ENCODE peak calls at places on chromosome X, in five cellular contexts. One of them, this sample, is unnamed.
A peak's percentile ranks its signal among the peaks of the same experiment; 100 is the strongest.

GRCh38 chrX:42123369-42123768 is 200.0 kb upstream of the CASK start:
- DNase-seq in H9: no peak
- DNase-seq in mesenchymal stem cell: no peak
- DNase-seq in trophoblast cell: no peak
- DNase-seq in H1: no peak
- DNase-seq in this sample: no peak

GRCh38 chrX:38558681-38559080 is 2.7 kb upstream of the TSPAN7 start:
- DNase-seq in H9: no peak
- DNase-seq in mesenchymal stem cell: peak; percentile 3
- DNase-seq in trophoblast cell: no peak
- DNase-seq in H1: no peak
- DNase-seq in this sample: no peak

GRCh38 chrX:129686422-129686948 is 31.7 kb upstream of the APLN start:
- DNase-seq in H9: no peak
- DNase-seq in mesenchymal stem cell: peak; percentile 22
- DNase-seq in trophoblast cell: no peak
- DNase-seq in H1: no peak
- DNase-seq in this sample: no peak

GRCh38 chrX:150225266-150225665 is 137.9 kb upstream of the MAMLD1 start:
- DNase-seq in H9: no peak
- DNase-seq in mesenchymal stem cell: no peak
- DNase-seq in trophoblast cell: no peak
- DNase-seq in H1: no peak
- DNase-seq in this sample: no peak

GRCh38 chrX:42602136-42602535 is 175.8 kb downstream of the PPP1R2C start:
- DNase-seq in H9: no peak
- DNase-seq in mesenchymal stem cell: no peak
- DNase-seq in trophoblast cell: no peak
- DNase-seq in H1: no peak
- DNase-seq in this sample: no peak

GRCh38 chrX:41779058-41779564 is 55.1 kb downstream of the GPR82 start:
- DNase-seq in H9: no peak
- DNase-seq in mesenchymal stem cell: peak; percentile 41
- DNase-seq in trophoblast cell: no peak
- DNase-seq in H1: no peak
- DNase-seq in this sample: no peak

GRCh38 chrX:108165349-108166111 is 74.0 kb downstream of the ATG4A start:
- DNase-seq in H9: peak; percentile 63
- DNase-seq in mesenchymal stem cell: peak; percentile 48
- DNase-seq in trophoblast cell: no peak
- DNase-seq in H1: no peak
- DNase-seq in this sample: peak; percentile 3

GRCh38 chrX:15815779-15816452 is 25.6 kb downstream of the ZRSR2 start:
- DNase-seq in H9: peak; percentile 60
- DNase-seq in mesenchymal stem cell: peak; percentile 50
- DNase-seq in trophoblast cell: peak; percentile 20
- DNase-seq in H1: no peak
- DNase-seq in this sample: peak; percentile 3

GRCh38 chrX:148947399-148948025 is 447.1 kb downstream of the AFF2 start:
- DNase-seq in H9: no peak
- DNase-seq in mesenchymal stem cell: no peak
- DNase-seq in trophoblast cell: no peak
- DNase-seq in H1: no peak
- DNase-seq in this sample: no peak

GRCh38 chrX:19110642-19111041 is 11.6 kb downstream of the ADGRG2 start:
- DNase-seq in H9: no peak
- DNase-seq in mesenchymal stem cell: no peak
- DNase-seq in trophoblast cell: no peak
- DNase-seq in H1: no peak
- DNase-seq in this sample: no peak

GRCh38 chrX:69032601-69033000 is 132.7 kb downstream of the PJA1 start:
- DNase-seq in H9: no peak
- DNase-seq in mesenchymal stem cell: no peak
- DNase-seq in trophoblast cell: peak; percentile 87
- DNase-seq in H1: no peak
- DNase-seq in this sample: no peak

GRCh38 chrX:1411331-1411730 is 19.4 kb upstream of the SLC25A6 start:
- DNase-seq in H9: no peak
- DNase-seq in mesenchymal stem cell: no peak
- DNase-seq in trophoblast cell: no peak
- DNase-seq in H1: no peak
- DNase-seq in this sample: no peak

GRCh38 chrX:119062750-119063374 is 9.9 kb upstream of the CT47C1 start:
- DNase-seq in H9: no peak
- DNase-seq in mesenchymal stem cell: no peak
- DNase-seq in trophoblast cell: no peak
- DNase-seq in H1: no peak
- DNase-seq in this sample: peak; percentile 5

GRCh38 chrX:133254666-133255065 is 36.5 kb upstream of the TFDP3 start:
- DNase-seq in H9: no peak
- DNase-seq in mesenchymal stem cell: peak; percentile 65
- DNase-seq in trophoblast cell: no peak
- DNase-seq in H1: no peak
- DNase-seq in this sample: no peak

GRCh38 chrX:15334561-15334960 is 762 bp downstream of the PIGA start:
- DNase-seq in H9: no peak
- DNase-seq in mesenchymal stem cell: peak; percentile 32
- DNase-seq in trophoblast cell: peak; percentile 42
- DNase-seq in H1: no peak
- DNase-seq in this sample: no peak

GRCh38 chrX:46812445-46812844 is 24.4 kb upstream of the RP2 start:
- DNase-seq in H9: no peak
- DNase-seq in mesenchymal stem cell: no peak
- DNase-seq in trophoblast cell: peak; percentile 72
- DNase-seq in H1: no peak
- DNase-seq in this sample: no peak

GRCh38 chrX:77447339-77448149 is at the start of gene FGF16:
- DNase-seq in H9: peak; percentile 37
- DNase-seq in mesenchymal stem cell: no peak
- DNase-seq in trophoblast cell: no peak
- DNase-seq in H1: no peak
- DNase-seq in this sample: no peak

GRCh38 chrX:46777971-46778810 is 19.3 kb upstream of the SLC9A7 start:
- DNase-seq in H9: no peak
- DNase-seq in mesenchymal stem cell: peak; percentile 43
- DNase-seq in trophoblast cell: no peak
- DNase-seq in H1: no peak
- DNase-seq in this sample: no peak

GRCh38 chrX:148422531-148422930 is 77.9 kb upstream of the AFF2 start:
- DNase-seq in H9: no peak
- DNase-seq in mesenchymal stem cell: no peak
- DNase-seq in trophoblast cell: no peak
- DNase-seq in H1: no peak
- DNase-seq in this sample: no peak

GRCh38 chrX:154063234-154063633 is 34.3 kb downstream of the MECP2 start:
- DNase-seq in H9: no peak
- DNase-seq in mesenchymal stem cell: peak; percentile 45
- DNase-seq in trophoblast cell: no peak
- DNase-seq in H1: no peak
- DNase-seq in this sample: no peak

GRCh38 chrX:68681443-68681941 is 34.0 kb downstream of the STARD8 start:
- DNase-seq in H9: no peak
- DNase-seq in mesenchymal stem cell: peak; percentile 20
- DNase-seq in trophoblast cell: no peak
- DNase-seq in H1: no peak
- DNase-seq in this sample: no peak

GRCh38 chrX:69024931-69025330 is 140.3 kb downstream of the PJA1 start:
- DNase-seq in H9: peak; percentile 59
- DNase-seq in mesenchymal stem cell: peak; percentile 41
- DNase-seq in trophoblast cell: peak; percentile 27
- DNase-seq in H1: no peak
- DNase-seq in this sample: no peak

GRCh38 chrX:54808109-54808604 is 612 bp downstream of the MAGED2 start:
- DNase-seq in H9: peak; percentile 76
- DNase-seq in mesenchymal stem cell: peak; percentile 62
- DNase-seq in trophoblast cell: peak; percentile 14
- DNase-seq in H1: no peak
- DNase-seq in this sample: peak; percentile 70

GRCh38 chrX:24498181-24498580 is 33.1 kb downstream of the PDK3 start:
- DNase-seq in H9: no peak
- DNase-seq in mesenchymal stem cell: no peak
- DNase-seq in trophoblast cell: no peak
- DNase-seq in H1: no peak
- DNase-seq in this sample: peak; percentile 1

GRCh38 chrX:134669378-134670098 is 11.3 kb upstream of the PLAC1 start:
- DNase-seq in H9: no peak
- DNase-seq in mesenchymal stem cell: peak; percentile 94
- DNase-seq in trophoblast cell: no peak
- DNase-seq in H1: no peak
- DNase-seq in this sample: no peak

GRCh38 chrX:8235026-8235425 is 64.0 kb upstream of the VCX2 start:
- DNase-seq in H9: no peak
- DNase-seq in mesenchymal stem cell: no peak
- DNase-seq in trophoblast cell: no peak
- DNase-seq in H1: no peak
- DNase-seq in this sample: no peak

GRCh38 chrX:10050481-10050880 is 83.3 kb downstream of the CLDN34 start:
- DNase-seq in H9: peak; percentile 63
- DNase-seq in mesenchymal stem cell: no peak
- DNase-seq in trophoblast cell: no peak
- DNase-seq in H1: peak; percentile 19
- DNase-seq in this sample: no peak

GRCh38 chrX:10052906-10053625 is 85.9 kb downstream of the CLDN34 start:
- DNase-seq in H9: no peak
- DNase-seq in mesenchymal stem cell: no peak
- DNase-seq in trophoblast cell: no peak
- DNase-seq in H1: no peak
- DNase-seq in this sample: no peak

GRCh38 chrX:10055430-10055829 is 88.3 kb downstream of the CLDN34 start:
- DNase-seq in H9: no peak
- DNase-seq in mesenchymal stem cell: no peak
- DNase-seq in trophoblast cell: no peak
- DNase-seq in H1: no peak
- DNase-seq in this sample: no peak

GRCh38 chrX:10051866-10052265 is 84.7 kb downstream of the CLDN34 start:
- DNase-seq in H9: no peak
- DNase-seq in mesenchymal stem cell: no peak
- DNase-seq in trophoblast cell: peak; percentile 75
- DNase-seq in H1: no peak
- DNase-seq in this sample: no peak

DNA sequence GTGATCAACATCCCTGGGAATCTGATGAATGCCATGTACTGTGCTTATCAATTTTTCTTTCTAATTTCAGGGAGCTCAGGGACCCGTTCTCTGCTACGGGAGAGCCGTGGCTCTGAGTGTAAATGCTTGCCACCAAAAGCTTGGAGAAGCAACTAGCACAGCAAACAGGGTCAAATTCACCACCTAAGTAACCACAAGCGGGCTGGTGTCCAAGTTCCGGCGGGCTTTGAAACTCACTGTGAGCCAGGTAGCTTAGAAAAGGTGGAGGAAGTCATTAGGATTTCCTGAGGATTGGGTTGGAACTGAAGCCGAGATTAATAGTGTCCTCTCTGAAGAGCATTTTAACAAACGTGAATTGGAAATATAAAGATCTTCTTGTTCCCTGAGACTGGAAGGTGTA is 87.2 kb downstream of the CLDN34 start:
- DNase-seq in H9: no peak
- DNase-seq in mesenchymal stem cell: no peak
- DNase-seq in trophoblast cell: no peak
- DNase-seq in H1: no peak
- DNase-seq in this sample: no peak
- H3K27ac ChIP-seq in H9: no peak overlapping the region
- H3K27ac ChIP-seq in mesenchymal stem cell: no peak overlapping the region
- H3K27ac ChIP-seq in trophoblast cell: no peak overlapping the region
- H3K27ac ChIP-seq in H1: no peak overlapping the region
- H3K27ac ChIP-seq in this sample: no peak overlapping the region

GRCh38 chrX:100319716-100320115 is 90.4 kb downstream of the PCDH19 start:
- DNase-seq in H9: no peak
- DNase-seq in mesenchymal stem cell: no peak
- DNase-seq in trophoblast cell: no peak
- DNase-seq in H1: no peak
- DNase-seq in this sample: no peak
- H2BK12ac ChIP-seq in H9: no peak overlapping the region
- H2BK12ac ChIP-seq in mesenchymal stem cell: no peak overlapping the region
- H2BK12ac ChIP-seq in trophoblast cell: no peak overlapping the region
- H2BK12ac ChIP-seq in H1: no peak overlapping the region
- H2BK12ac ChIP-seq in this sample: no peak overlapping the region

GRCh38 chrX:2774057-2774456 is 22.2 kb downstream of the XG start:
- DNase-seq in H9: no peak
- DNase-seq in mesenchymal stem cell: no peak
- DNase-seq in trophoblast cell: no peak
- DNase-seq in H1: no peak
- DNase-seq in this sample: no peak
- H2AK5ac ChIP-seq in H9: no peak overlapping the region
- H2AK5ac ChIP-seq in mesenchymal stem cell: no peak overlapping the region
- H2AK5ac ChIP-seq in trophoblast cell: no peak overlapping the region
- H2AK5ac ChIP-seq in H1: peak overlapping the region; percentile 60
- H2AK5ac ChIP-seq in this sample: no peak overlapping the region

GRCh38 chrX:136126371-136126770 is 21.0 kb upstream of the FHL1 start:
- DNase-seq in H9: no peak
- DNase-seq in mesenchymal stem cell: no peak
- DNase-seq in trophoblast cell: no peak
- DNase-seq in H1: no peak
- DNase-seq in this sample: no peak
- H3K27ac ChIP-seq in H9: no peak overlapping the region
- H3K27ac ChIP-seq in mesenchymal stem cell: no peak overlapping the region
- H3K27ac ChIP-seq in trophoblast cell: no peak overlapping the region
- H3K27ac ChIP-seq in H1: no peak overlapping the region
- H3K27ac ChIP-seq in this sample: no peak overlapping the region

GRCh38 chrX:151724563-151725337 is 8.9 kb downstream of the FATE1 start:
- DNase-seq in H9: no peak
- DNase-seq in mesenchymal stem cell: no peak
- DNase-seq in trophoblast cell: no peak
- DNase-seq in H1: no peak
- DNase-seq in this sample: no peak

GRCh38 chrX:151723156-151723760 is 7.4 kb downstream of the FATE1 start:
- DNase-seq in H9: no peak
- DNase-seq in mesenchymal stem cell: no peak
- DNase-seq in trophoblast cell: no peak
- DNase-seq in H1: no peak
- DNase-seq in this sample: no peak

GRCh38 chrX:151726751-151727150 is 7.8 kb upstream of the CNGA2 start:
- DNase-seq in H9: no peak
- DNase-seq in mesenchymal stem cell: no peak
- DNase-seq in trophoblast cell: no peak
- DNase-seq in H1: no peak
- DNase-seq in this sample: no peak

GRCh38 chrX:151727346-151727745 is 7.2 kb upstream of the CNGA2 start:
- DNase-seq in H9: no peak
- DNase-seq in mesenchymal stem cell: no peak
- DNase-seq in trophoblast cell: no peak
- DNase-seq in H1: no peak
- DNase-seq in this sample: no peak

DNA sequence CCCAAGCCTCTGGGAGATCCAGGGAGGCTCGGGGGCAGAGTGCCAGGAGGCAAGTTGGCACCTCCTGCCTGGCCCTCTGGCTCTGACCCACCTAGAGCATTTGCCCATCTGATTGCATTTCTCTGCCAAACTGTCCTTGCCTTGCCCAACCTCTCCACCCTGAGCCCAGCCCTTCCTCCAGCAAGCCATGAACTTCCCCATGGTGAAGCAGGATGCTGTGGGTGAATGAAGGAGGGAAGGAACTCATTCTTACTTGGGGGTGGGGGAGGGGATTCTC is 9.3 kb upstream of the CNGA2 start:
- DNase-seq in H9: no peak
- DNase-seq in mesenchymal stem cell: no peak
- DNase-seq in trophoblast cell: no peak
- DNase-seq in H1: no peak
- DNase-seq in this sample: no peak
- H2BK12ac ChIP-seq in H9: no peak overlapping the region
- H2BK12ac ChIP-seq in mesenchymal stem cell: no peak overlapping the region
- H2BK12ac ChIP-seq in trophoblast cell: no peak overlapping the region
- H2BK12ac ChIP-seq in H1: no peak overlapping the region
- H2BK12ac ChIP-seq in this sample: no peak overlapping the region

This sample was measured in neuronal stem cell.